ENCODE peak calls at places on chromosome 7, in nine cellular contexts. One of them, this sample, is unnamed.

GRCh38 chr7:12945901-12946300 is 258.5 kb downstream of the ARL4A start:
- DNase-seq in KG1: no peak
- DNase-seq in activated CD8-positive, alpha-beta T cell treated with anti-CD3 and anti-CD28 coated beads for 36 hours: no peak
- DNase-seq in HCT116: no peak
- DNase-seq in dorsolateral prefrontal cortex: no peak
- DNase-seq in small intestine: no peak
- DNase-seq in activated naive CD8-positive, alpha-beta T cell treated with anti-CD3 and anti-CD28 coated beads for 36 hours: no peak
- DNase-seq in SJSA1: no peak
- DNase-seq in SW480: no peak
- DNase-seq in this sample: no peak

GRCh38 chr7:149289856-149290255 is 27.9 kb downstream of the ZNF783 start:
- DNase-seq in KG1: no peak
- DNase-seq in activated CD8-positive, alpha-beta T cell treated with anti-CD3 and anti-CD28 coated beads for 36 hours: no peak
- DNase-seq in HCT116: no peak
- DNase-seq in dorsolateral prefrontal cortex: no peak
- DNase-seq in small intestine: no peak
- DNase-seq in activated naive CD8-positive, alpha-beta T cell treated with anti-CD3 and anti-CD28 coated beads for 36 hours: no peak
- DNase-seq in SJSA1: no peak
- DNase-seq in SW480: no peak
- DNase-seq in this sample: no peak

GRCh38 chr7:103704701-103705100 is 258.7 kb upstream of the SLC26A5 start:
- DNase-seq in KG1: no peak
- DNase-seq in activated CD8-positive, alpha-beta T cell treated with anti-CD3 and anti-CD28 coated beads for 36 hours: no peak
- DNase-seq in HCT116: no peak
- DNase-seq in dorsolateral prefrontal cortex: no peak
- DNase-seq in small intestine: no peak
- DNase-seq in activated naive CD8-positive, alpha-beta T cell treated with anti-CD3 and anti-CD28 coated beads for 36 hours: no peak
- DNase-seq in SJSA1: no peak
- DNase-seq in SW480: no peak
- DNase-seq in this sample: no peak

GRCh38 chr7:18708204-18708603 is 212.7 kb downstream of the HDAC9 start:
- DNase-seq in KG1: no peak
- DNase-seq in activated CD8-positive, alpha-beta T cell treated with anti-CD3 and anti-CD28 coated beads for 36 hours: no peak
- DNase-seq in HCT116: no peak
- DNase-seq in dorsolateral prefrontal cortex: no peak
- DNase-seq in small intestine: no peak
- DNase-seq in activated naive CD8-positive, alpha-beta T cell treated with anti-CD3 and anti-CD28 coated beads for 36 hours: no peak
- DNase-seq in SJSA1: no peak
- DNase-seq in SW480: no peak
- DNase-seq in this sample: no peak

GRCh38 chr7:44287488-44288380 is 37.7 kb downstream of the CAMK2B start:
- DNase-seq in KG1: no peak
- DNase-seq in activated CD8-positive, alpha-beta T cell treated with anti-CD3 and anti-CD28 coated beads for 36 hours: no peak
- DNase-seq in HCT116: no peak
- DNase-seq in dorsolateral prefrontal cortex: peak
- DNase-seq in small intestine: no peak
- DNase-seq in activated naive CD8-positive, alpha-beta T cell treated with anti-CD3 and anti-CD28 coated beads for 36 hours: no peak
- DNase-seq in SJSA1: no peak
- DNase-seq in SW480: no peak
- DNase-seq in this sample: no peak

GRCh38 chr7:17774701-17775288 is 165.5 kb downstream of the SNX13 start:
- DNase-seq in KG1: no peak
- DNase-seq in activated CD8-positive, alpha-beta T cell treated with anti-CD3 and anti-CD28 coated beads for 36 hours: no peak
- DNase-seq in HCT116: no peak
- DNase-seq in dorsolateral prefrontal cortex: no peak
- DNase-seq in small intestine: no peak
- DNase-seq in activated naive CD8-positive, alpha-beta T cell treated with anti-CD3 and anti-CD28 coated beads for 36 hours: no peak
- DNase-seq in SJSA1: no peak
- DNase-seq in SW480: no peak
- DNase-seq in this sample: no peak

GRCh38 chr7:159143780-159144755 is 599 bp downstream of the VIPR2 start:
- DNase-seq in KG1: no peak
- DNase-seq in activated CD8-positive, alpha-beta T cell treated with anti-CD3 and anti-CD28 coated beads for 36 hours: peak
- DNase-seq in HCT116: no peak
- DNase-seq in dorsolateral prefrontal cortex: no peak
- DNase-seq in small intestine: no peak
- DNase-seq in activated naive CD8-positive, alpha-beta T cell treated with anti-CD3 and anti-CD28 coated beads for 36 hours: peak
- DNase-seq in SJSA1: no peak
- DNase-seq in SW480: no peak
- DNase-seq in this sample: no peak

GRCh38 chr7:38222481-38223096 is 44.5 kb downstream of the STARD3NL start:
- DNase-seq in KG1: no peak
- DNase-seq in activated CD8-positive, alpha-beta T cell treated with anti-CD3 and anti-CD28 coated beads for 36 hours: no peak
- DNase-seq in HCT116: peak
- DNase-seq in dorsolateral prefrontal cortex: no peak
- DNase-seq in small intestine: peak
- DNase-seq in activated naive CD8-positive, alpha-beta T cell treated with anti-CD3 and anti-CD28 coated beads for 36 hours: no peak
- DNase-seq in SJSA1: peak
- DNase-seq in SW480: peak
- DNase-seq in this sample: peak

GRCh38 chr7:8197994-8198698 is 63.8 kb downstream of the ICA1 start:
- DNase-seq in KG1: no peak
- DNase-seq in activated CD8-positive, alpha-beta T cell treated with anti-CD3 and anti-CD28 coated beads for 36 hours: peak
- DNase-seq in HCT116: no peak
- DNase-seq in dorsolateral prefrontal cortex: no peak
- DNase-seq in small intestine: peak
- DNase-seq in activated naive CD8-positive, alpha-beta T cell treated with anti-CD3 and anti-CD28 coated beads for 36 hours: peak
- DNase-seq in SJSA1: no peak
- DNase-seq in SW480: no peak
- DNase-seq in this sample: no peak

GRCh38 chr7:42930889-42931288 is 1.1 kb downstream of the PSMA2 start:
- DNase-seq in KG1: no peak
- DNase-seq in activated CD8-positive, alpha-beta T cell treated with anti-CD3 and anti-CD28 coated beads for 36 hours: no peak
- DNase-seq in HCT116: no peak
- DNase-seq in dorsolateral prefrontal cortex: no peak
- DNase-seq in small intestine: peak
- DNase-seq in activated naive CD8-positive, alpha-beta T cell treated with anti-CD3 and anti-CD28 coated beads for 36 hours: no peak
- DNase-seq in SJSA1: no peak
- DNase-seq in SW480: no peak
- DNase-seq in this sample: no peak

GRCh38 chr7:2717293-2717904 is 29.4 kb downstream of the AMZ1 start:
- DNase-seq in KG1: peak
- DNase-seq in activated CD8-positive, alpha-beta T cell treated with anti-CD3 and anti-CD28 coated beads for 36 hours: peak
- DNase-seq in HCT116: no peak
- DNase-seq in dorsolateral prefrontal cortex: no peak
- DNase-seq in small intestine: peak
- DNase-seq in activated naive CD8-positive, alpha-beta T cell treated with anti-CD3 and anti-CD28 coated beads for 36 hours: no peak
- DNase-seq in SJSA1: no peak
- DNase-seq in SW480: no peak
- DNase-seq in this sample: peak

GRCh38 chr7:101995121-101995520 is 177.7 kb downstream of the CUX1 start:
- DNase-seq in KG1: no peak
- DNase-seq in activated CD8-positive, alpha-beta T cell treated with anti-CD3 and anti-CD28 coated beads for 36 hours: no peak
- DNase-seq in HCT116: no peak
- DNase-seq in dorsolateral prefrontal cortex: no peak
- DNase-seq in small intestine: no peak
- DNase-seq in activated naive CD8-positive, alpha-beta T cell treated with anti-CD3 and anti-CD28 coated beads for 36 hours: no peak
- DNase-seq in SJSA1: no peak
- DNase-seq in SW480: no peak
- DNase-seq in this sample: no peak

GRCh38 chr7:136405931-136406777 is 429.0 kb upstream of the MTPN start:
- DNase-seq in KG1: no peak
- DNase-seq in activated CD8-positive, alpha-beta T cell treated with anti-CD3 and anti-CD28 coated beads for 36 hours: peak
- DNase-seq in HCT116: peak
- DNase-seq in dorsolateral prefrontal cortex: peak
- DNase-seq in small intestine: peak
- DNase-seq in activated naive CD8-positive, alpha-beta T cell treated with anti-CD3 and anti-CD28 coated beads for 36 hours: peak
- DNase-seq in SJSA1: peak
- DNase-seq in SW480: peak
- DNase-seq in this sample: peak

GRCh38 chr7:20744913-20745587 is 41.6 kb downstream of the SP8 start:
- DNase-seq in KG1: no peak
- DNase-seq in activated CD8-positive, alpha-beta T cell treated with anti-CD3 and anti-CD28 coated beads for 36 hours: no peak
- DNase-seq in HCT116: peak
- DNase-seq in dorsolateral prefrontal cortex: no peak
- DNase-seq in small intestine: no peak
- DNase-seq in activated naive CD8-positive, alpha-beta T cell treated with anti-CD3 and anti-CD28 coated beads for 36 hours: no peak
- DNase-seq in SJSA1: no peak
- DNase-seq in SW480: peak
- DNase-seq in this sample: no peak

GRCh38 chr7:82534687-82535086 is 91.1 kb upstream of the CACNA2D1 start:
- DNase-seq in KG1: no peak
- DNase-seq in activated CD8-positive, alpha-beta T cell treated with anti-CD3 and anti-CD28 coated beads for 36 hours: no peak
- DNase-seq in HCT116: peak
- DNase-seq in dorsolateral prefrontal cortex: no peak
- DNase-seq in small intestine: peak
- DNase-seq in activated naive CD8-positive, alpha-beta T cell treated with anti-CD3 and anti-CD28 coated beads for 36 hours: no peak
- DNase-seq in SJSA1: no peak
- DNase-seq in SW480: no peak
- DNase-seq in this sample: no peak

GRCh38 chr7:77413861-77414424 is 2.2 kb downstream of the GSAP start:
- DNase-seq in KG1: no peak
- DNase-seq in activated CD8-positive, alpha-beta T cell treated with anti-CD3 and anti-CD28 coated beads for 36 hours: no peak
- DNase-seq in HCT116: no peak
- DNase-seq in dorsolateral prefrontal cortex: no peak
- DNase-seq in small intestine: no peak
- DNase-seq in activated naive CD8-positive, alpha-beta T cell treated with anti-CD3 and anti-CD28 coated beads for 36 hours: no peak
- DNase-seq in SJSA1: no peak
- DNase-seq in SW480: no peak
- DNase-seq in this sample: no peak

GRCh38 chr7:100369105-100369504 is 4.2 kb upstream of the PILRA start:
- DNase-seq in KG1: peak
- DNase-seq in activated CD8-positive, alpha-beta T cell treated with anti-CD3 and anti-CD28 coated beads for 36 hours: no peak
- DNase-seq in HCT116: no peak
- DNase-seq in dorsolateral prefrontal cortex: peak
- DNase-seq in small intestine: peak
- DNase-seq in activated naive CD8-positive, alpha-beta T cell treated with anti-CD3 and anti-CD28 coated beads for 36 hours: no peak
- DNase-seq in SJSA1: no peak
- DNase-seq in SW480: no peak
- DNase-seq in this sample: peak

GRCh38 chr7:94276046-94276445 is 118.6 kb upstream of the COL1A2 start:
- DNase-seq in KG1: no peak
- DNase-seq in activated CD8-positive, alpha-beta T cell treated with anti-CD3 and anti-CD28 coated beads for 36 hours: no peak
- DNase-seq in HCT116: no peak
- DNase-seq in dorsolateral prefrontal cortex: no peak
- DNase-seq in small intestine: peak
- DNase-seq in activated naive CD8-positive, alpha-beta T cell treated with anti-CD3 and anti-CD28 coated beads for 36 hours: no peak
- DNase-seq in SJSA1: no peak
- DNase-seq in SW480: no peak
- DNase-seq in this sample: no peak

GRCh38 chr7:409344-410281 is 110.0 kb downstream of the PDGFA start:
- DNase-seq in KG1: no peak
- DNase-seq in activated CD8-positive, alpha-beta T cell treated with anti-CD3 and anti-CD28 coated beads for 36 hours: no peak
- DNase-seq in HCT116: no peak
- DNase-seq in dorsolateral prefrontal cortex: no peak
- DNase-seq in small intestine: no peak
- DNase-seq in activated naive CD8-positive, alpha-beta T cell treated with anti-CD3 and anti-CD28 coated beads for 36 hours: no peak
- DNase-seq in SJSA1: no peak
- DNase-seq in SW480: no peak
- DNase-seq in this sample: no peak

GRCh38 chr7:45924283-45924682 is 3.2 kb upstream of the IGFBP3 start:
- DNase-seq in KG1: no peak
- DNase-seq in activated CD8-positive, alpha-beta T cell treated with anti-CD3 and anti-CD28 coated beads for 36 hours: no peak
- DNase-seq in HCT116: no peak
- DNase-seq in dorsolateral prefrontal cortex: no peak
- DNase-seq in small intestine: no peak
- DNase-seq in activated naive CD8-positive, alpha-beta T cell treated with anti-CD3 and anti-CD28 coated beads for 36 hours: no peak
- DNase-seq in SJSA1: peak
- DNase-seq in SW480: peak
- DNase-seq in this sample: no peak

GRCh38 chr7:36605261-36605660 is 119.0 kb downstream of the AOAH start:
- DNase-seq in KG1: no peak
- DNase-seq in activated CD8-positive, alpha-beta T cell treated with anti-CD3 and anti-CD28 coated beads for 36 hours: no peak
- DNase-seq in HCT116: no peak
- DNase-seq in dorsolateral prefrontal cortex: no peak
- DNase-seq in small intestine: no peak
- DNase-seq in activated naive CD8-positive, alpha-beta T cell treated with anti-CD3 and anti-CD28 coated beads for 36 hours: no peak
- DNase-seq in SJSA1: peak
- DNase-seq in SW480: peak
- DNase-seq in this sample: no peak

GRCh38 chr7:132065193-132065972 is 509.0 kb upstream of the PODXL start:
- DNase-seq in KG1: no peak
- DNase-seq in activated CD8-positive, alpha-beta T cell treated with anti-CD3 and anti-CD28 coated beads for 36 hours: no peak
- DNase-seq in HCT116: peak
- DNase-seq in dorsolateral prefrontal cortex: peak
- DNase-seq in small intestine: no peak
- DNase-seq in activated naive CD8-positive, alpha-beta T cell treated with anti-CD3 and anti-CD28 coated beads for 36 hours: no peak
- DNase-seq in SJSA1: peak
- DNase-seq in SW480: peak
- DNase-seq in this sample: peak

GRCh38 chr7:137878333-137878961 is 31.7 kb upstream of the DGKI start:
- DNase-seq in KG1: no peak
- DNase-seq in activated CD8-positive, alpha-beta T cell treated with anti-CD3 and anti-CD28 coated beads for 36 hours: no peak
- DNase-seq in HCT116: no peak
- DNase-seq in dorsolateral prefrontal cortex: no peak
- DNase-seq in small intestine: no peak
- DNase-seq in activated naive CD8-positive, alpha-beta T cell treated with anti-CD3 and anti-CD28 coated beads for 36 hours: no peak
- DNase-seq in SJSA1: no peak
- DNase-seq in SW480: no peak
- DNase-seq in this sample: peak

This sample was measured in colonic mucosa.